ENCODE peak calls at places on chromosome 16, in four cellular contexts. M is stimulated activated CD4-positive, alpha-beta T cell treated with anti-CD3 and anti-CD28 coated beads, TNF-alpha, amount 100 ng/mL, for 1 hour; O is astrocyte; R is ELR. E is an unnamed sample.
A peak's percentile ranks its signal among the peaks of the same experiment; 100 is the strongest.

GRCh38 chr16:81004646-81005353 is 1.9 kb downstream of the CMC2 start:
- DNase-seq in M (no peak), O (no peak), R (peak; percentile 83), E (no peak)

GRCh38 chr16:51773491-51773890 is 622.4 kb upstream of the SALL1 start:
- DNase-seq in M (no peak), O (no peak), R (no peak), E (no peak)

GRCh38 chr16:79067600-79067999 is 532.9 kb downstream of the MAF start:
- DNase-seq in M (no peak), O (no peak), R (no peak), E (no peak)

GRCh38 chr16:31274831-31275816 is 15.3 kb downstream of the ITGAM start:
- DNase-seq in M (no peak), O (no peak), R (no peak), E (no peak)

GRCh38 chr16:67150833-67151396 is at the start of gene B3GNT9:
- DNase-seq in M (no peak), O (peak; percentile 65), R (peak; percentile 83), E (no peak)

GRCh38 chr16:46573008-46573833 is 48.0 kb downstream of the SHCBP1 start:
- DNase-seq in M (no peak), O (peak; percentile 37), R (peak; percentile 96), E (no peak)

GRCh38 chr16:8109510-8110369 is 480.6 kb downstream of the TMEM114 start:
- DNase-seq in M (no peak), O (no peak), R (no peak), E (no peak)

GRCh38 chr16:1256874-1257322 is 1.0 kb downstream of the TPSD1 start:
- DNase-seq in M (no peak), O (no peak), R (no peak), E (no peak)

GRCh38 chr16:56907401-56907800 is 24.5 kb upstream of the HERPUD1 start:
- DNase-seq in M (no peak), O (no peak), R (no peak), E (no peak)

GRCh38 chr16:30977502-30977901 is 7.5 kb upstream of the HSD3B7 start:
- DNase-seq in M (no peak), O (no peak), R (peak; percentile 36), E (no peak)

GRCh38 chr16:88333645-88334516 is 48.9 kb upstream of the ZNF469 start:
- DNase-seq in M (no peak), O (no peak), R (no peak), E (no peak)